ENCODE peak calls at places on chromosome 4, in six cellular contexts. C is activated T-helper 9 cell treated with anti-CD3 and anti-CD28 coated beads, Interleukin-2, amount 50 U/mL, for 16 hours; H is stimulated activated CD4-positive, alpha-beta T cell treated with anti-CD3 and anti-CD28 coated beads, Interleukin-2, amount 100 ng/mL, for 48 hours; Y is HEK293T; T is glutamatergic neuron; V is activated naive CD4-positive, alpha-beta T cell treated with anti-CD3 and anti-CD28 coated beads for 36 hours. G is an unnamed sample.

GRCh38 chr4:185880571-185880970 is 68.6 kb upstream of the SORBS2 start:
- DNase-seq in Y (no peak), C (no peak), V (no peak), T (no peak), H (no peak), G (no peak)

GRCh38 chr4:81454953-81455352 is 16.8 kb downstream of the RASGEF1B start:
- DNase-seq in H (no peak), T (no peak), Y (no peak), V (no peak), C (no peak), G (no peak)

GRCh38 chr4:149964001-149964400 is 114.2 kb upstream of the DCLK2 start:
- DNase-seq in Y (no peak), T (no peak), C (no peak), V (no peak), H (no peak), G (no peak)

GRCh38 chr4:68109891-68110290 is 19.8 kb downstream of the TMPRSS11F start:
- DNase-seq in C (no peak), T (no peak), V (no peak), H (no peak), Y (no peak), G (no peak)

GRCh38 chr4:11002961-11003360 is 318.4 kb upstream of the CLNK start:
- DNase-seq in Y (no peak), H (no peak), T (no peak), V (no peak), C (no peak), G (no peak)

GRCh38 chr4:141802324-141802723 is 165.9 kb downstream of the IL15 start:
- DNase-seq in H (no peak), T (no peak), C (no peak), V (no peak), Y (no peak), G (no peak)

GRCh38 chr4:154569028-154569427 is 6.2 kb downstream of the FGB start:
- DNase-seq in C (no peak), T (no peak), V (no peak), Y (no peak), H (no peak), G (no peak)

GRCh38 chr4:81786063-81786763 is 314.5 kb upstream of the RASGEF1B start:
- DNase-seq in Y (peak), C (no peak), V (no peak), H (no peak), T (no peak), G (no peak)

GRCh38 chr4:176034498-176034897 is 31.1 kb upstream of the WDR17 start:
- DNase-seq in V (peak), Y (no peak), H (no peak), T (no peak), C (no peak), G (no peak)

GRCh38 chr4:109559625-109559982 is 442 bp upstream of the MCUB start:
- DNase-seq in T (peak), Y (peak), C (peak), V (peak), H (peak), G (peak)

GRCh38 chr4:609400-610050 is 15.8 kb upstream of the PDE6B start:
- DNase-seq in C (no peak), T (no peak), Y (no peak), H (no peak), V (no peak), G (no peak)

GRCh38 chr4:31083451-31083850 is 363.3 kb downstream of the PCDH7 start:
- DNase-seq in Y (no peak), C (no peak), V (no peak), T (no peak), H (no peak), G (no peak)

GRCh38 chr4:73619351-73619750 is 885 bp downstream of the RASSF6 start:
- DNase-seq in Y (no peak), V (no peak), T (no peak), C (no peak), H (no peak), G (no peak)

GRCh38 chr4:65033899-65034298 is 624.6 kb upstream of the TECRL start:
- DNase-seq in Y (no peak), C (no peak), V (no peak), H (no peak), T (no peak), G (no peak)

GRCh38 chr4:3485011-3485881 is 22.1 kb downstream of the DOK7 start:
- DNase-seq in Y (no peak), V (no peak), T (no peak), H (no peak), C (no peak), G (no peak)

GRCh38 chr4:17418010-17418409 is 93.9 kb downstream of the QDPR start:
- DNase-seq in T (no peak), C (no peak), V (no peak), Y (no peak), H (no peak), G (no peak)

GRCh38 chr4:183354213-183354612 is 32.0 kb upstream of the CLDN24 start:
- DNase-seq in H (no peak), V (no peak), C (no peak), Y (peak), T (no peak), G (no peak)

GRCh38 chr4:30866907-30867306 is 146.7 kb downstream of the PCDH7 start:
- DNase-seq in C (no peak), H (no peak), Y (no peak), T (no peak), V (no peak), G (no peak)

GRCh38 chr4:43325220-43325967 is 432.9 kb downstream of the GRXCR1 start:
- DNase-seq in T (no peak), H (no peak), V (no peak), C (no peak), Y (no peak), G (no peak)

GRCh38 chr4:128863314-128864075 is 54.0 kb downstream of the JADE1 start:
- DNase-seq in Y (peak), H (peak), V (peak), C (peak), T (peak), G (peak)

GRCh38 chr4:105620640-105621323 is 68.4 kb downstream of the ARHGEF38 start:
- DNase-seq in C (no peak), H (no peak), T (no peak), V (no peak), Y (no peak), G (no peak)

GRCh38 chr4:113445286-113445685 is 316.3 kb downstream of the CAMK2D start:
- DNase-seq in C (no peak), V (no peak), H (no peak), T (no peak), Y (no peak), G (peak)

GRCh38 chr4:17469931-17470674 is 41.8 kb downstream of the QDPR start:
- DNase-seq in T (no peak), C (no peak), Y (no peak), V (no peak), H (no peak), G (no peak)

GRCh38 chr4:181293014-181293413 is 950.2 kb upstream of the TENM3 start:
- DNase-seq in V (no peak), H (no peak), Y (no peak), T (no peak), C (no peak), G (no peak)

GRCh38 chr4:92232566-92232965 is 71.2 kb upstream of the GRID2 start:
- DNase-seq in T (no peak), H (no peak), C (no peak), V (no peak), Y (no peak), G (no peak)

GRCh38 chr4:186149872-186150271 is 41.5 kb upstream of the CYP4V2 start:
- DNase-seq in H (peak), C (peak), T (peak), V (peak), Y (no peak), G (no peak)

GRCh38 chr4:158112612-158113011 is 60.2 kb downstream of the GASK1B start:
- DNase-seq in C (no peak), V (no peak), Y (no peak), T (no peak), H (no peak), G (no peak)

GRCh38 chr4:2091990-2092652 is 33.0 kb downstream of the NAT8L start:
- DNase-seq in T (no peak), C (no peak), H (no peak), V (no peak), Y (no peak), G (no peak)

GRCh38 chr4:60805500-60806313 is 394.4 kb upstream of the ADGRL3 start:
- DNase-seq in Y (peak), T (no peak), C (no peak), H (no peak), V (no peak), G (no peak)

GRCh38 chr4:168850016-168850415 is 160.0 kb downstream of the CBR4 start:
- DNase-seq in T (no peak), H (no peak), C (no peak), V (no peak), Y (no peak), G (no peak)

GRCh38 chr4:137343221-137343620 is 189.1 kb downstream of the PCDH18 start:
- DNase-seq in C (no peak), Y (no peak), T (no peak), V (no peak), H (no peak), G (no peak)

GRCh38 chr4:176726803-176727202 is 65.9 kb downstream of the VEGFC start:
- DNase-seq in V (no peak), H (no peak), Y (no peak), T (no peak), C (no peak), G (peak)

GRCh38 chr4:172809319-172809718 is 359.3 kb upstream of the GALNT7 start:
- DNase-seq in V (no peak), H (no peak), C (no peak), Y (peak), T (peak), G (no peak)

GRCh38 chr4:147942729-147943128 is 210.8 kb downstream of the ARHGAP10 start:
- DNase-seq in Y (no peak), C (no peak), T (no peak), V (no peak), H (no peak), G (no peak)